ENCODE peak calls at places on chromosomes 11 and 22, in four cellular contexts. U is A549, S is spleen, L is uterus. Q is an unnamed sample. For H3K4me1, the result is how much of the 10 kb centered on the place peaks cover.

GRCh38 chr11:102994101-102994500 is 38.6 kb upstream of the MMP13 start:
- DNase-seq in S (no peak), U (no peak), L (no peak), Q (no peak)

GRCh38 chr11:101617735-101618332 is 34.0 kb upstream of the TRPC6 start:
- DNase-seq in U (no peak), S (no peak), L (no peak), Q (no peak)

GRCh38 chr11:9090488-9091043 is 833 bp downstream of the SCUBE2 start:
- DNase-seq in U (no peak), S (no peak), L (no peak), Q (no peak)

GRCh38 chr11:101003468-101003867 is 126.1 kb downstream of the PGR start:
- DNase-seq in L (no peak), S (no peak), U (peak), Q (no peak)

GRCh38 chr11:119551726-119552510 is 128.9 kb upstream of the THY1 start:
- DNase-seq in U (no peak), S (no peak), L (no peak), Q (no peak)

GRCh38 chr11:36360833-36361232 is 64.7 kb downstream of the PRR5L start:
- DNase-seq in S (no peak), U (no peak), L (no peak), Q (no peak)

GRCh38 chr22:42292726-42293520 is 22.5 kb upstream of the TCF20 start:
- DNase-seq in S (no peak), L (no peak), U (no peak), Q (no peak)

GRCh38 chr22:29184886-29185575 is 20.7 kb upstream of the EMID1 start:
- DNase-seq in S (no peak), L (no peak), U (no peak), Q (no peak)

GRCh38 chr11:86595401-86595800 is 77.0 kb downstream of the ME3 start:
- DNase-seq in S (no peak), L (no peak), U (no peak), Q (no peak)

GRCh38 chr11:82229346-82229745 is 504.3 kb downstream of the FAM181B start:
- DNase-seq in S (no peak), L (no peak), U (no peak), Q (no peak)

GRCh38 chr11:104259121-104259610 is 95.2 kb upstream of the PDGFD start:
- DNase-seq in U (no peak), S (no peak), L (no peak), Q (no peak)

DNA sequence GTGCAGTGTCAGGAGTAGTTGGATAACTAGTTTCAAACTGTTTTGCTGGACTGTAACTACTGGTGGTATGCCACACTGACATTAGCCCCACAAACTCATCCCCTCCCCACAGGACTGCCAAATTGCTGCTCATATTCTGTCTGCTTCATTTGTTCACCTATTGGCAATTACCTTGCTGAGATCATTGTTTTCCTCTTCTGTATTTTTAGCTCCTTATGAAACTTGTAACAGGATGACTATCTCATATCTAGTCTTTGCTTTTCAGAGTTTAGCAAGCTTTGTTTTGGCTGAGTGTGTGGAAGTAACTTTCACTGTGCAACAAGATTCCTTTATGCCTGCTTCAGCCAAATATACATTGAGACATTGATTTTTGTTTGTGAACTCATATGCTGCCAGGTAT is 108.6 kb upstream of the SESN3 start:
- DNase-seq in U (no peak), S (no peak), L (no peak), Q (no peak)
- H3K4me1 ChIP-seq in U (under half), S (under half), L (under half), Q (under half)

GRCh38 chr11:122780296-122780949 is 57.9 kb upstream of the CRTAM start:
- DNase-seq in S (no peak), L (no peak), U (no peak), Q (no peak)
- H3K4me3 ChIP-seq in S (peak), L (no peak), U (no peak), Q (no peak)

GRCh38 chr11:2862395-2862949 is 23.1 kb downstream of the CDKN1C start:
- DNase-seq in U (no peak), L (no peak), S (no peak), Q (no peak)
- TF ChIP-seq CTCF in U (no peak), L (no peak), S (no peak), Q (no peak)

DNA sequence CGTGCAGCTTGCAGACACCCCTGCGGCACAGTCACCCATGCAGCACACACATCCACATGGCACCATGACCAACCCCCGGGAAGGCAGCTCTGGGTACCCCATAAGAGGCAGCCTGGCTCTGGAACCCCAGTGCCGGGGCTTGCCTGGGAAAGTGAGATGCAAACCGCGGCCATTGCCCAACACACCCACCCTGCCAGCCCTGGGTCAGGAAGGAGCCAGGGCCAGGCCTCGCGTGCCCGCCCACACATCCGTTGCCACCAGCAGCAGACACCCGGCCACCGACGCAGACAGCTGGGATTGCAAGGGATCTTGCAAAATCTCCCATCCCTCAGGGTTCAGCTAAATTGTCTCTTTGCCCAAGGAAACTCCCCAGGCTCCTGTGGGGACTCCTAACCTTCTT is 9.9 kb downstream of the CASTOR1 start:
- DNase-seq in U (no peak), S (no peak), L (no peak), Q (no peak)
- H3K4me1 ChIP-seq in U (under half), S (half or more), L (under half), Q (under half)

GRCh38 chr11:134410766-134411165 is 1.3 kb downstream of the B3GAT1 start:
- DNase-seq in L (no peak), S (no peak), U (no peak), Q (no peak)
- H3K4me3 ChIP-seq in L (no peak), S (peak), U (no peak), Q (no peak)

DNA sequence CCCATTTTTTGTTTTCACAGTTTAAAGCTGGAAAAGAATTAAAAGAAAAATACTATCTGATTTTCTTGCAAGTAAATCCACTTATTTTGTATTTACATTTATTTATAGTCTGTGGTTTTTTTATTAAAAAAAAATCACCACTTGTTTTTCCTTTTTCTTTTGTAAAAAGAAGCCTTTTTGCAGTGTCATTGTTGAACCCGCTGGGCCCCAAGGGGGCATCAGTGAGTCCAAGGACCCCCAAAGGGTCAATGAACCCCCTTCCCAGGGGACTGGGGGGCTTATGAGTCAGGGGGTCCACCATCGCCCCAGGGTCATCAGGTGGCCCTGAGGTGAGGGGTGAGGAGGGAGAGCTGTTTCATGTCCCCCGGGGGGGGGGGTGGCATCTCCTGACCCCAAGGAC is 34.0 kb upstream of the EIF3D start:
- DNase-seq in L (no peak), S (no peak), U (no peak), Q (no peak)
- TF ChIP-seq CTCF in L (no peak), S (no peak), U (no peak), Q (no peak)

GRCh38 chr11:67369801-67370284 is 3.6 kb downstream of the CLCF1 start:
- DNase-seq in U (no peak), S (no peak), L (peak), Q (no peak)
- H3K4me1 ChIP-seq in U (half or more), S (half or more), L (under half), Q (under half)

GRCh38 chr11:927871-928270 is 2.2 kb downstream of the AP2A2 start:
- DNase-seq in S (no peak), L (no peak), U (no peak), Q (peak)
- H3K4me3 ChIP-seq in S (peak), L (no peak), U (no peak), Q (no peak)

GRCh38 chr22:33796494-33796893 is 123.8 kb downstream of the LARGE1 start:
- DNase-seq in L (no peak), U (no peak), S (no peak), Q (no peak)
- TF ChIP-seq CTCF in L (no peak), U (no peak), S (no peak), Q (no peak)